ENCODE peak calls at places on chromosome 5, in six cellular contexts. L, C, B, U, W and Y are unnamed samples.

GRCh38 chr5:111857633-111858032 is 100.6 kb upstream of the NREP start:
- DNase-seq in L (no peak), B (no peak), W (no peak), U (no peak), C (peak; percentile 25), Y (no peak)

GRCh38 chr5:33241826-33242225 is 198.9 kb upstream of the TARS1 start:
- DNase-seq in L (no peak), B (no peak), C (no peak), U (no peak), W (no peak), Y (no peak)

GRCh38 chr5:180606215-180606785 is 15.0 kb upstream of the SCGB3A1 start:
- DNase-seq in C (no peak), W (no peak), L (no peak), U (no peak), B (no peak), Y (no peak)

GRCh38 chr5:10604975-10605374 is 41.1 kb downstream of the ANKRD33B start:
- DNase-seq in W (no peak), C (no peak), U (no peak), L (no peak), B (no peak), Y (no peak)

GRCh38 chr5:31213676-31214638 is 20.5 kb downstream of the CDH6 start:
- DNase-seq in L (peak; percentile 19), W (no peak), C (no peak), B (no peak), U (no peak), Y (no peak)

GRCh38 chr5:17720070-17720469 is 85.8 kb downstream of the TAF11L14 start:
- DNase-seq in B (no peak), W (no peak), C (no peak), U (no peak), L (no peak), Y (no peak)

GRCh38 chr5:167578977-167579700 is 712.3 kb upstream of the WWC1 start:
- DNase-seq in L (no peak), U (no peak), C (no peak), B (no peak), W (no peak), Y (no peak)

GRCh38 chr5:178762960-178763359 is 32.5 kb upstream of the ZNF354A start:
- DNase-seq in W (no peak), C (no peak), B (no peak), L (no peak), U (peak; percentile 1), Y (no peak)

GRCh38 chr5:90558344-90559192 is at the start of gene ADGRV1:
- DNase-seq in L (peak; percentile 98), W (peak; percentile 89), C (peak; percentile 99), B (peak; percentile 8), U (peak; percentile 77), Y (peak; percentile 89)

GRCh38 chr5:95852567-95852966 is 30.0 kb upstream of the GLRX start:
- DNase-seq in B (no peak), C (no peak), L (no peak), W (no peak), U (no peak), Y (no peak)

DNA sequence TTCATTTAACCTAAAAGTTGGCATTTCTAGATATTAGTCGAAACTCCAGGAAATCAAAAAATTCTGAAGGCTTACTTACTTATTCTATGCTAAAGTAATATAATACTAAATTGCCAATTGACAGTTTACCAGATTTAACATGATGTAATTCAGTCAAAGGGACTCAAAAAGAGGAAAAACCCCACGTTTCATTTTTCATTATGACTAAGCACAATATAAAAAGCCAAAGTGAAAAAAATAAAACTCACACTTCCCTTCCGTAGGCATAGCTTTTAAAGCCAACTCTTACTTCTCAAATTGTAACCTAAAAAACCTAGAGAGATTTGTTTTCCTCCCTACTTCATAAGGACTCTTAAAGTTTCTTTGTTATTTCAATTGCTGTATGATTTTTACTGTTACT is 146.6 kb downstream of the RAPGEF6 start:
- DNase-seq in U (no peak), C (no peak), B (no peak), L (no peak), W (no peak), Y (no peak)
- H3K27ac ChIP-seq in U (no peak overlapping the region), C (no peak overlapping the region), B (no peak overlapping the region), L (no peak overlapping the region), W (no peak overlapping the region), Y (no peak overlapping the region)

DNA sequence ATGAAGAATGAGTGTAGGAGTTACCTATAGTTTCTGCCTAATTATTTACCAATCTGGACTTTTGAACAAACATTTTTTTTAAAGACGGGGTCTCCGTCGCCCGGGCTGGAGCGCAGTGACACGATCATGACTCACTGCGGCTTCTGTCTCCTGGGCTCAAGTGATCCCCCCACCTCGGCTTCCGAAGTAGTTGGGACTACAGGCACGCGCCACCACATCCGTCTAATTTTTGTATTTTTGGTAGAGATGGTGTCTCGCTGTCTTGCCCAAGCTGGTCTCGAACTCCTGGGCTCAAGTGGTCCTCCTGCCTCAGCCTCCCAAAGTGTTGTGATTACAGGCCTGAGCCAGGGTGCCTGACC is 1.5 kb downstream of the CTNNA1 start:
- DNase-seq in W (no peak), C (peak; percentile 71), U (no peak), L (no peak), B (no peak), Y (no peak)
- H3K4me3 ChIP-seq in W (peak overlapping the region; percentile 93), C (peak overlapping the region; percentile 97), U (peak overlapping the region; percentile 95), L (peak overlapping the region; percentile 91), B (peak overlapping the region; percentile 91), Y (peak overlapping the region; percentile 99)

GRCh38 chr5:2746642-2747041 is 4.8 kb downstream of the IRX2 start:
- DNase-seq in W (no peak), B (no peak), L (peak; percentile 26), U (no peak), C (peak; percentile 49), Y (no peak)
- H3K27ac ChIP-seq in W (no peak overlapping the region), B (no peak overlapping the region), L (no peak overlapping the region), U (no peak overlapping the region), C (no peak overlapping the region), Y (no peak overlapping the region)

DNA sequence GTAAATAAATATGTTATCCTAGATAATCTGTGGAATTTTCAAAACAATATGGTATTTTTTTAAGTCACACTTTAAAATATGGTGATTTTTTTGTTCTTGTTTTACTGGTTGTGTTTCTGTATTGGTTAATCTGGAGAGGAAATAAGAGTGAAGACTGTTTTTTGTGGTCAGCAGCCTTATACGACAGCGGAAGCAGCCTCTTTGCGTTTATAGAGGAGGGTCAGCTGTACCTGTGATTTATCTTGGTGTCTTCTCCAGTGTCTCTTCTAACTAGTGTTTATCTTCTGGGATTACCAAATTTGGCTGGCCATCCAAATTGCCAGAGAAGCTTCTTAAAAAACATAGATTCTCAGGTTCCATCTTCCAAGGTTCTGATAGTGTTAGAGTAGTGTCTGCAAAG is 58.7 kb downstream of the ICE1 start:
- DNase-seq in C (no peak), L (no peak), W (no peak), B (no peak), U (no peak), Y (no peak)
- H3K4me3 ChIP-seq in C (no peak overlapping the region), L (no peak overlapping the region), W (no peak overlapping the region), B (no peak overlapping the region), U (no peak overlapping the region), Y (no peak overlapping the region)

DNA sequence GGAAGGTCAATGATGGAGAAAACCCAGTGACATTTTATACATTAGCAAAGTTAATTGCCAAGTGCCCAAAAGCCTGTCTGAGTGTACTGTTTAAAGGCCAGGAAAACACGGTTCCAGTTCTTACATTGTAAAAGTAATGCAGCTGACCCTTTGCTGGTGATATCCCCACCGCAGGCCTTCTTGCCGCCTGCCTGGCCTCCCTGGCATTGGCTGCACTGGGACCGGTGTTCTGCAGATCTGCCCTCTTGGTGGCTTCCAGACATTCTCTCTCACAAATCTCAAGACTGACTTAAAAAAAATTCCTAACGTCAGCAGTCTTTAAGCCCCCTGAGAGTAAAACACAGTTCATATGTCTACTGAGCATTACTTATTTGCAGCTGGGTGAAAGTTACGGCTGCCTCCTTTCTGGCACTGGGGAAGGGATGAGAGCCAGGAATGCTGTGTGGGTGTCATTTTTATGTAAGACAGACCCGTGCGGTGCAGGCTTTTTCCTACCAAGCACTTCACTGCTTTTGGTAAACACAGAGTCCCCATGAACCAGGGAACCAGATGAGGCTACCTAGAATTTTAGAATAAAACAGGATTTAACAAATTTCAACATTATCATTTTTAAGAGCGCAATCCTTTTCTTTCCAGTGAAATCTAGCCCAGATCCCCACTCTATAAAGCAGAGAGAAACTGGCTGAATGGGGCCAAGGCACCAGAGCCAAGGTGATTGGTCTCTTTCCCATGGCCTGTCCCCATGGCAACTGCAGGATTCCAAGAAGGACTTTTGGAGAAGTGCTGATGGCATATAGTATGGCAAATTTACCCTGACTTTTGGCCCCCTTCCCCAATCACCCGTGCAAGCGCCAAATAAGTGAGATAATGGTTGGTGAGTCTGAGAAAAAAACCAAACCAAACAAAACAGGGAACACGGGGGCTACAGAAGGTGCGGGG is 80.8 kb downstream of the LMNB1 start:
- DNase-seq in W (no peak), C (no peak), L (peak; percentile 54), B (no peak), U (no peak), Y (no peak)
- H3K27ac ChIP-seq in W (no peak overlapping the region), C (no peak overlapping the region), L (peak overlapping the region; percentile 81), B (no peak overlapping the region), U (no peak overlapping the region), Y (peak overlapping the region; percentile 18)